ENCODE peak calls at places on chromosome 6, in four cellular contexts. One of them, this sample, is unnamed.

GRCh38 chr6:10901751-10902150 is 14.9 kb downstream of the SYCP2L start:
- DNase-seq in mesenchymal stem cell: no peak
- DNase-seq in neuronal stem cell: no peak
- DNase-seq in H9: no peak
- DNase-seq in this sample: no peak

GRCh38 chr6:165013701-165014100 is 295.7 kb downstream of the C6orf118 start:
- DNase-seq in neuronal stem cell: no peak
- DNase-seq in mesenchymal stem cell: peak; percentile 45
- DNase-seq in H9: no peak
- DNase-seq in this sample: no peak

GRCh38 chr6:90284745-90285481 is 11.7 kb downstream of the BACH2 start:
- DNase-seq in H9: no peak
- DNase-seq in mesenchymal stem cell: peak; percentile 85
- DNase-seq in neuronal stem cell: no peak
- DNase-seq in this sample: no peak

GRCh38 chr6:146914563-146915483 is 289.4 kb upstream of the STXBP5 start:
- DNase-seq in mesenchymal stem cell: peak; percentile 96
- DNase-seq in H9: no peak
- DNase-seq in neuronal stem cell: no peak
- DNase-seq in this sample: peak; percentile 85

GRCh38 chr6:8013763-8014162 is 50.4 kb downstream of the BLOC1S5 start:
- DNase-seq in H9: no peak
- DNase-seq in neuronal stem cell: no peak
- DNase-seq in mesenchymal stem cell: no peak
- DNase-seq in this sample: no peak

GRCh38 chr6:5499644-5500306 is 238.5 kb downstream of the FARS2 start:
- DNase-seq in H9: no peak
- DNase-seq in neuronal stem cell: no peak
- DNase-seq in mesenchymal stem cell: peak; percentile 43
- DNase-seq in this sample: no peak

GRCh38 chr6:116779569-116780164 is 14.1 kb upstream of the FAM162B start:
- DNase-seq in neuronal stem cell: peak; percentile 26
- DNase-seq in mesenchymal stem cell: peak; percentile 44
- DNase-seq in H9: no peak
- DNase-seq in this sample: peak; percentile 74

GRCh38 chr6:125940691-125941090 is 15.9 kb upstream of the HINT3 start:
- DNase-seq in mesenchymal stem cell: no peak
- DNase-seq in neuronal stem cell: no peak
- DNase-seq in H9: no peak
- DNase-seq in this sample: peak; percentile 59

GRCh38 chr6:1621328-1621701 is 11.6 kb downstream of the FOXC1 start:
- DNase-seq in mesenchymal stem cell: no peak
- DNase-seq in neuronal stem cell: no peak
- DNase-seq in H9: no peak
- DNase-seq in this sample: no peak

GRCh38 chr6:139395891-139396299 is 21.4 kb upstream of the CITED2 start:
- DNase-seq in neuronal stem cell: no peak
- DNase-seq in H9: peak; percentile 70
- DNase-seq in mesenchymal stem cell: no peak
- DNase-seq in this sample: no peak

GRCh38 chr6:165941249-165941648 is 226.4 kb downstream of the TBXT start:
- DNase-seq in mesenchymal stem cell: no peak
- DNase-seq in neuronal stem cell: no peak
- DNase-seq in H9: no peak
- DNase-seq in this sample: no peak

GRCh38 chr6:128370072-128370471 is 150.3 kb downstream of the PTPRK start:
- DNase-seq in mesenchymal stem cell: peak; percentile 65
- DNase-seq in neuronal stem cell: no peak
- DNase-seq in H9: no peak
- DNase-seq in this sample: no peak

GRCh38 chr6:11298651-11299420 is 66.4 kb upstream of the NEDD9 start:
- DNase-seq in H9: peak; percentile 53
- DNase-seq in mesenchymal stem cell: no peak
- DNase-seq in neuronal stem cell: no peak
- DNase-seq in this sample: no peak

GRCh38 chr6:12482386-12482785 is 192.2 kb downstream of the EDN1 start:
- DNase-seq in H9: no peak
- DNase-seq in neuronal stem cell: no peak
- DNase-seq in mesenchymal stem cell: no peak
- DNase-seq in this sample: no peak

GRCh38 chr6:24858154-24858801 is 59.6 kb upstream of the ARMH2 start:
- DNase-seq in H9: no peak
- DNase-seq in mesenchymal stem cell: peak; percentile 8
- DNase-seq in neuronal stem cell: no peak
- DNase-seq in this sample: no peak

GRCh38 chr6:36926711-36927110 is 27.8 kb upstream of the PI16 start:
- DNase-seq in mesenchymal stem cell: no peak
- DNase-seq in neuronal stem cell: no peak
- DNase-seq in H9: no peak
- DNase-seq in this sample: no peak
- H2BK5ac ChIP-seq in mesenchymal stem cell: no peak overlapping the region
- H2BK5ac ChIP-seq in neuronal stem cell: no peak overlapping the region
- H2BK5ac ChIP-seq in H9: no peak overlapping the region
- H2BK5ac ChIP-seq in this sample: no peak overlapping the region

GRCh38 chr6:145067430-145067829 is 667.9 kb downstream of the EPM2A start:
- DNase-seq in mesenchymal stem cell: no peak
- DNase-seq in neuronal stem cell: no peak
- DNase-seq in H9: no peak
- DNase-seq in this sample: peak; percentile 66

GRCh38 chr6:145073811-145074210 is 661.5 kb downstream of the EPM2A start:
- DNase-seq in neuronal stem cell: no peak
- DNase-seq in mesenchymal stem cell: no peak
- DNase-seq in H9: no peak
- DNase-seq in this sample: peak; percentile 3

GRCh38 chr6:145069966-145070365 is 665.4 kb downstream of the EPM2A start:
- DNase-seq in mesenchymal stem cell: peak; percentile 44
- DNase-seq in H9: no peak
- DNase-seq in neuronal stem cell: no peak
- DNase-seq in this sample: peak; percentile 14

GRCh38 chr6:145071836-145072235 is 663.5 kb downstream of the EPM2A start:
- DNase-seq in neuronal stem cell: no peak
- DNase-seq in H9: no peak
- DNase-seq in mesenchymal stem cell: peak; percentile 49
- DNase-seq in this sample: peak; percentile 86

DNA sequence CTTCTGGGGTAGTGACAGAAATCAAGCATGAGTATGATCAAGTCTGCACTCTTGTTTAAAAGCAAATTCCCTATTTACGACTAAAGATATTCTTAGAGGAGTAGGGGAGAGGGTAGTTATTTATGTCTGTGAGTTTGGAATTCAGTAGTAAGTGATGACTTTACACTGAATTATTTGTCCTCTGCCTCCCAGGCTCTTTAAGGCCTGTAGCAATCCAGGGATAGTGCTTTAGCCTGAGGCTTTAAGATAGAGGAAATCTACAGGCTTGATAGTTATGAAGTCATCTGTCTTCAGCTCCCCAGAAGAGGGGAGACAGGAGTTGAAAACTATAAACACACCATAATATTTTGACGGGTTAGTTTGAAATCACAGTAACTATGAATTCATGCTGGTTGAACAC is 664.5 kb downstream of the EPM2A start:
- DNase-seq in H9: no peak
- DNase-seq in mesenchymal stem cell: peak; percentile 73
- DNase-seq in neuronal stem cell: no peak
- DNase-seq in this sample: peak; percentile 94
- H4K91ac ChIP-seq in H9: no peak overlapping the region
- H4K91ac ChIP-seq in mesenchymal stem cell: no peak overlapping the region
- H4K91ac ChIP-seq in neuronal stem cell: no peak overlapping the region
- H4K91ac ChIP-seq in this sample: no peak overlapping the region

GRCh38 chr6:74551896-74552295 is 654.0 kb downstream of the COL12A1 start:
- DNase-seq in neuronal stem cell: no peak
- DNase-seq in mesenchymal stem cell: no peak
- DNase-seq in H9: no peak
- DNase-seq in this sample: no peak
- H2BK5ac ChIP-seq in neuronal stem cell: no peak overlapping the region
- H2BK5ac ChIP-seq in mesenchymal stem cell: no peak overlapping the region
- H2BK5ac ChIP-seq in H9: no peak overlapping the region
- H2BK5ac ChIP-seq in this sample: no peak overlapping the region

GRCh38 chr6:169249057-169249456 is 4.6 kb downstream of the THBS2 start:
- DNase-seq in neuronal stem cell: no peak
- DNase-seq in mesenchymal stem cell: no peak
- DNase-seq in H9: no peak
- DNase-seq in this sample: no peak
- H4K91ac ChIP-seq in neuronal stem cell: no peak overlapping the region
- H4K91ac ChIP-seq in mesenchymal stem cell: no peak overlapping the region
- H4K91ac ChIP-seq in H9: no peak overlapping the region
- H4K91ac ChIP-seq in this sample: no peak overlapping the region

DNA sequence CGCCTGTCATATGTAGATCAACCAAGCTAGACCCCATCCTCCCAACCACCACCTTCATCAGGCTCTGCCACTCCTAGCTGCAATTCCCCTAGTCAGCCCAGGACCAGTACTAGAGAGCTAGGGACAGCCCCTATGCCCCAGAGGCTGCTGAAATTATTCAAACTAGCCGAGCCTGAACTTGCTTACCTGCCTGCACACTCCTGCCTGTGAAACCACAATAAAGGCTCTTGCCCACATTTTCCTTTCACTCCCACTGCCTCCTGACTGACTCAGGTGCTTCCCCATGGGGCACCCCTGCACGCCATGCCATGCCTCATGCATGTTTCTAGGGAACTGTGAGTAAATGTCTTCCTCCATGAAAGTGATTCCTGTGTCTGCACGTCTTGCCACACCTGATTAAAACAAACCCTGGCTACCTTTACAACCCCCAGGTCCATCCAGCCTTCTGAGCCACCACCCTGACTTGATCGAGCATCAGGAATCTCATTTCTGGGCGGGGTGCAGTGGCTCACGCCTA is 66.5 kb upstream of the IER3 start:
- DNase-seq in mesenchymal stem cell: no peak
- DNase-seq in neuronal stem cell: no peak
- DNase-seq in H9: peak; percentile 45
- DNase-seq in this sample: peak; percentile 67
- H2BK5ac ChIP-seq in mesenchymal stem cell: no peak overlapping the region
- H2BK5ac ChIP-seq in neuronal stem cell: no peak overlapping the region
- H2BK5ac ChIP-seq in H9: no peak overlapping the region
- H2BK5ac ChIP-seq in this sample: no peak overlapping the region

GRCh38 chr6:33783781-33784520 is 5.0 kb downstream of the LEMD2 start:
- DNase-seq in mesenchymal stem cell: no peak
- DNase-seq in H9: no peak
- DNase-seq in neuronal stem cell: no peak
- DNase-seq in this sample: peak; percentile 43

GRCh38 chr6:33782561-33782960 is 6.4 kb downstream of the LEMD2 start:
- DNase-seq in neuronal stem cell: no peak
- DNase-seq in H9: no peak
- DNase-seq in mesenchymal stem cell: no peak
- DNase-seq in this sample: no peak

GRCh38 chr6:33786736-33787135 is 2.2 kb downstream of the LEMD2 start:
- DNase-seq in mesenchymal stem cell: no peak
- DNase-seq in neuronal stem cell: no peak
- DNase-seq in H9: no peak
- DNase-seq in this sample: no peak

GRCh38 chr6:33785766-33786165 is 3.2 kb downstream of the LEMD2 start:
- DNase-seq in neuronal stem cell: no peak
- DNase-seq in H9: no peak
- DNase-seq in mesenchymal stem cell: peak; percentile 38
- DNase-seq in this sample: peak; percentile 30

GRCh38 chr6:33784787-33785186 is 4.1 kb downstream of the LEMD2 start:
- DNase-seq in neuronal stem cell: no peak
- DNase-seq in mesenchymal stem cell: no peak
- DNase-seq in H9: no peak
- DNase-seq in this sample: no peak
- H4K91ac ChIP-seq in neuronal stem cell: no peak overlapping the region
- H4K91ac ChIP-seq in mesenchymal stem cell: no peak overlapping the region
- H4K91ac ChIP-seq in H9: no peak overlapping the region
- H4K91ac ChIP-seq in this sample: no peak overlapping the region

GRCh38 chr6:44008821-44009370 is 118.4 kb downstream of the MRPL14 start:
- DNase-seq in H9: no peak
- DNase-seq in neuronal stem cell: no peak
- DNase-seq in mesenchymal stem cell: no peak
- DNase-seq in this sample: no peak

GRCh38 chr6:44006123-44006871 is 121.0 kb downstream of the MRPL14 start:
- DNase-seq in neuronal stem cell: no peak
- DNase-seq in mesenchymal stem cell: peak; percentile 74
- DNase-seq in H9: no peak
- DNase-seq in this sample: no peak

GRCh38 chr6:44006872-44007303 is 120.4 kb downstream of the MRPL14 start:
- DNase-seq in neuronal stem cell: no peak
- DNase-seq in mesenchymal stem cell: no peak
- DNase-seq in H9: no peak
- DNase-seq in this sample: no peak

GRCh38 chr6:44009425-44010321 is 117.6 kb downstream of the MRPL14 start:
- DNase-seq in neuronal stem cell: no peak
- DNase-seq in H9: no peak
- DNase-seq in mesenchymal stem cell: peak; percentile 20
- DNase-seq in this sample: no peak

DNA sequence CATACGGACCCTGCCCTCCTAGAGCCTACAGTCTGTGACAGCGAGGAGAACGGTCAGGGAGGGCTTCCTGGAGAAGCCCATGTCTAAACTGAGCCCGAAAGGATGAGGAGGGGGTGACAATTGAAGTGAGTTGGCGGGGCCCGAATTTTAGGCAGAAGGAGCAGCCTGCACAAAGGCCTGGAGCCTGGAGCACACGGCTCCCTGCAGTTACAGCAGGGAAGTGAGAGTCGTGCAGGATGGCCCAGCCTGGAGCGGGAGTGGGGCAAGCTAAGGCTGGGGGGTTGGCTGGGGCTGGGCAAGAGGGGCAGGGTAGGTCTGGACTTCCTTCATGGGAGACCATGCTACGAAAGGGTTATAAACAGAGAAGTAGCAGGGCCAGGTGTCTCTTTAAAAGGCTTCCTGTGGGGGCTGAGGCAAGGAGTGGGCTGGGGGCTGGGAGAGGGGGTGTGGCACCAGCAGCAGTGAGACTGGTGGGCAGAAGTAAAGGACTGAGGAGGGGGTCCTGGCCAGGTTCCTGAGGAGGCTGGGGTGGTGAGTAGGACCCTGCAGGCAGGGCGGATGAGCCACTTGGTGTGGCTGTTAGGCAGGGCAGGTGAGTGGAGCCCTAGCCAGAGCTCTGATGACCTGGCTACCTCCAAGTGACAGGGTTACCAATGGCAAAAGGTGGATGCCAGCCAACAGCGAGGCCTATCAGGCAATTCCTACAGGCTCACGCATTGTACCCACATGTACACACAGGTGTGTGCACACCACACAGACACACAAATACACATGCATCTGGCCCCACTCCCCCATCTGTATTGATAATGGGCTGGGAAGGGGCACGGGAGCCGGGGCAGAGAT is 119.2 kb downstream of the MRPL14 start:
- DNase-seq in H9: no peak
- DNase-seq in neuronal stem cell: no peak
- DNase-seq in mesenchymal stem cell: no peak
- DNase-seq in this sample: no peak
- H2BK5ac ChIP-seq in H9: no peak overlapping the region
- H2BK5ac ChIP-seq in neuronal stem cell: no peak overlapping the region
- H2BK5ac ChIP-seq in mesenchymal stem cell: no peak overlapping the region
- H2BK5ac ChIP-seq in this sample: no peak overlapping the region

GRCh38 chr6:136795996-136796395 is 3.7 kb upstream of the MAP3K5 start:
- DNase-seq in H9: no peak
- DNase-seq in neuronal stem cell: no peak
- DNase-seq in mesenchymal stem cell: peak; percentile 56
- DNase-seq in this sample: peak; percentile 1
- H4K91ac ChIP-seq in H9: no peak overlapping the region
- H4K91ac ChIP-seq in neuronal stem cell: no peak overlapping the region
- H4K91ac ChIP-seq in mesenchymal stem cell: no peak overlapping the region
- H4K91ac ChIP-seq in this sample: no peak overlapping the region

GRCh38 chr6:55706048-55706447 is 127.1 kb upstream of the HMGCLL1 start:
- DNase-seq in neuronal stem cell: no peak
- DNase-seq in H9: no peak
- DNase-seq in mesenchymal stem cell: no peak
- DNase-seq in this sample: no peak

GRCh38 chr6:55705381-55705780 is 126.4 kb upstream of the HMGCLL1 start:
- DNase-seq in mesenchymal stem cell: no peak
- DNase-seq in neuronal stem cell: no peak
- DNase-seq in H9: no peak
- DNase-seq in this sample: no peak

GRCh38 chr6:55704421-55704820 is 125.4 kb upstream of the HMGCLL1 start:
- DNase-seq in H9: no peak
- DNase-seq in neuronal stem cell: no peak
- DNase-seq in mesenchymal stem cell: peak; percentile 78
- DNase-seq in this sample: no peak
- H2BK5ac ChIP-seq in H9: no peak overlapping the region
- H2BK5ac ChIP-seq in neuronal stem cell: no peak overlapping the region
- H2BK5ac ChIP-seq in mesenchymal stem cell: no peak overlapping the region
- H2BK5ac ChIP-seq in this sample: no peak overlapping the region